ENCODE peak calls at places on chromosomes 2 and 18, in five cellular contexts. C is stromal cell of bone marrow; Z is omental fat pad; K is central memory CD4-positive, alpha-beta T cell; J is Daoy. U is an unnamed sample.

GRCh38 chr18:56516769-56517168 is 121.6 kb downstream of the TXNL1 start:
- DNase-seq in C (peak; percentile 45), Z (no peak), K (no peak), J (peak; percentile 56), U (no peak)

GRCh38 chr2:119469661-119470297 is 38.1 kb downstream of the TMEM37 start:
- DNase-seq in C (no peak), Z (no peak), K (no peak), J (no peak), U (no peak)

GRCh38 chr2:120934891-120935338 is 199.2 kb downstream of the GLI2 start:
- DNase-seq in C (peak; percentile 84), Z (peak; percentile 40), K (no peak), J (peak; percentile 89), U (no peak)

GRCh38 chr2:109386004-109386695 is 227.6 kb downstream of the SEPTIN10 start:
- DNase-seq in C (no peak), Z (no peak), K (no peak), J (no peak), U (no peak)

GRCh38 chr2:102166189-102166845 is 20.5 kb upstream of the IL1RL2 start:
- DNase-seq in C (peak; percentile 78), Z (no peak), K (no peak), J (peak; percentile 26), U (peak; percentile 12)

GRCh38 chr2:127985026-127985734 is 42.7 kb downstream of the SAP130 start:
- DNase-seq in C (no peak), Z (no peak), K (no peak), J (no peak), U (no peak)

GRCh38 chr2:104412384-104412783 is 441.5 kb upstream of the POU3F3 start:
- DNase-seq in C (peak; percentile 1), Z (no peak), K (no peak), J (peak; percentile 49), U (peak; percentile 13)

GRCh38 chr2:149082781-149083180 is 44.3 kb downstream of the LYPD6B start:
- DNase-seq in C (no peak), Z (no peak), K (no peak), J (no peak), U (no peak)

U was measured in foreskin melanocyte.